ENCODE peak calls at places on chromosomes 7 and 10, in six cellular contexts. F is AG10803, K is PC-3, V is breast epithelium, E is fibroblast of the aortic adventitia, U is hypothalamus. R is an unnamed sample.

GRCh38 chr10:125159486-125159931 is 854 bp downstream of the CTBP2 start:
- DNase-seq in F (peak; percentile 12), K (no peak), V (peak; percentile 50), E (no peak), U (peak; percentile 36), R (no peak)

GRCh38 chr10:93837783-93838677 is 55.7 kb upstream of the SLC35G1 start:
- DNase-seq in F (no peak), K (no peak), V (no peak), E (no peak), U (no peak), R (no peak)

GRCh38 chr10:66176772-66177171 is 749.1 kb upstream of the LRRTM3 start:
- DNase-seq in F (peak; percentile 3), K (no peak), V (no peak), E (no peak), U (no peak), R (peak; percentile 12)

GRCh38 chr10:27157150-27157549 is 2.0 kb downstream of the MASTL start:
- DNase-seq in F (no peak), K (no peak), V (no peak), E (peak; percentile 5), U (no peak), R (peak; percentile 5)

GRCh38 chr7:127151379-127151778 is 101.4 kb downstream of the GRM8 start:
- DNase-seq in F (no peak), K (no peak), V (no peak), E (no peak), U (no peak), R (no peak)

GRCh38 chr10:58177362-58177947 is 90.2 kb downstream of the IPMK start:
- DNase-seq in F (peak; percentile 53), K (peak; percentile 64), V (no peak), E (peak; percentile 66), U (no peak), R (peak; percentile 49)

GRCh38 chr10:16904619-16905018 is 87.4 kb upstream of the RSU1 start:
- DNase-seq in F (peak; percentile 95), K (no peak), V (no peak), E (peak; percentile 71), U (no peak), R (peak; percentile 86)

GRCh38 chr7:11584406-11585031 is 247.5 kb downstream of the THSD7A start:
- DNase-seq in F (no peak), K (no peak), V (no peak), E (no peak), U (no peak), R (no peak)

GRCh38 chr7:97167749-97168148 is 50.3 kb downstream of the SDHAF3 start:
- DNase-seq in F (no peak), K (no peak), V (no peak), E (no peak), U (no peak), R (no peak)

GRCh38 chr7:23863209-23863798 is 153.3 kb downstream of the STK31 start:
- DNase-seq in F (peak; percentile 18), K (peak; percentile 63), V (no peak), E (peak; percentile 71), U (no peak), R (peak; percentile 41)

GRCh38 chr7:106538638-106539037 is 122.3 kb downstream of the CCDC71L start:
- DNase-seq in F (no peak), K (no peak), V (no peak), E (no peak), U (no peak), R (no peak)